ENCODE peak calls at places on chromosomes 16 and 17, in seven cellular contexts. P is NCI-H2081, Q is posterior cingulate gyrus, U is NCI-H460, N is AG09309, T is memory B cell, I is fibroblast of lung. W is an unnamed sample.
A peak's percentile ranks its signal among the peaks of the same experiment; 100 is the strongest.

GRCh38 chr17:1553354-1554266 is 9.0 kb downstream of the PITPNA start:
- DNase-seq in T (no peak), P (no peak), I (no peak), Q (no peak), U (no peak), N (no peak), W (no peak)

GRCh38 chr17:82334622-82335394 is 1.2 kb upstream of the SECTM1 start:
- DNase-seq in P (no peak), N (no peak), Q (no peak), T (no peak), I (peak; percentile 46), U (no peak), W (no peak)

GRCh38 chr17:39194985-39195524 is 2.4 kb downstream of the CACNB1 start:
- DNase-seq in T (no peak), Q (no peak), N (no peak), P (no peak), U (no peak), I (no peak), W (no peak)

GRCh38 chr17:61076649-61077048 is 323.0 kb upstream of the TBX2 start:
- DNase-seq in N (no peak), U (no peak), I (peak; percentile 40), T (no peak), P (no peak), Q (no peak), W (no peak)

GRCh38 chr17:14301761-14302401 is 1.0 kb downstream of the HS3ST3B1 start:
- DNase-seq in N (no peak), Q (no peak), I (peak; percentile 65), T (peak; percentile 55), U (no peak), P (no peak), W (no peak)

GRCh38 chr16:4136229-4136813 is 20.1 kb upstream of the ADCY9 start:
- DNase-seq in Q (no peak), P (no peak), T (no peak), U (no peak), I (no peak), N (no peak), W (peak; percentile 76)

GRCh38 chr17:65389426-65389825 is 172.0 kb downstream of the AXIN2 start:
- DNase-seq in Q (no peak), I (no peak), N (peak; percentile 10), P (no peak), T (no peak), U (no peak), W (no peak)

GRCh38 chr16:17633146-17633966 is 162.6 kb upstream of the XYLT1 start:
- DNase-seq in P (no peak), Q (no peak), U (no peak), T (no peak), N (no peak), I (no peak), W (no peak)

GRCh38 chr17:41334899-41335298 is 15.7 kb downstream of the KRT33A start:
- DNase-seq in T (no peak), P (no peak), N (no peak), Q (no peak), U (no peak), I (no peak), W (no peak)

GRCh38 chr16:85137323-85138072 is 25.2 kb upstream of the CIBAR2 start:
- DNase-seq in T (no peak), U (peak; percentile 56), N (peak; percentile 70), Q (peak; percentile 80), I (peak; percentile 96), P (no peak), W (peak; percentile 89)

GRCh38 chr17:31190351-31190750 is 95.6 kb downstream of the NF1 start:
- DNase-seq in N (no peak), T (no peak), Q (no peak), I (no peak), U (no peak), P (no peak), W (no peak)

GRCh38 chr17:9256944-9257629 is 235.8 kb downstream of the NTN1 start:
- DNase-seq in I (peak; percentile 50), U (no peak), P (no peak), Q (no peak), T (no peak), N (peak; percentile 52), W (no peak)

GRCh38 chr17:81301195-81302144 is 6.4 kb upstream of the SLC38A10 start:
- DNase-seq in N (no peak), T (no peak), Q (no peak), I (no peak), U (no peak), P (no peak), W (no peak)

GRCh38 chr17:36074365-36074764 is 10.3 kb downstream of the CCL18 start:
- DNase-seq in Q (no peak), P (no peak), T (no peak), N (no peak), I (no peak), U (no peak), W (no peak)

GRCh38 chr17:48578616-48579560 is 738 bp upstream of the HOXB4 start:
- DNase-seq in P (peak; percentile 59), U (no peak), T (no peak), I (peak; percentile 74), Q (no peak), N (no peak), W (no peak)

GRCh38 chr17:19021622-19022083 is 17.1 kb upstream of the FAM83G start:
- DNase-seq in P (no peak), U (no peak), N (no peak), Q (no peak), T (no peak), I (no peak), W (no peak)

GRCh38 chr17:76775021-76775420 is 37.1 kb downstream of the MFSD11 start:
- DNase-seq in P (no peak), I (no peak), N (no peak), Q (no peak), T (no peak), U (no peak), W (no peak)